ENCODE peak calls at places on chromosomes 1 and 21, in six cellular contexts. Q is DND-41, B is ovary, K is AG04450, W is neuronal stem cell, O is WERI-Rb-1. C is an unnamed sample. For H3K27me3, the result is how much of the 10 kb centered on the place peaks cover.

GRCh38 chr1:199859525-199859924 is 168.0 kb upstream of the NR5A2 start:
- DNase-seq in Q (no peak), B (no peak), K (peak), W (no peak), O (no peak), C (no peak)

GRCh38 chr1:214583113-214583512 is 19.9 kb upstream of the CENPF start:
- DNase-seq in Q (no peak), B (no peak), K (no peak), W (no peak), O (no peak), C (no peak)

GRCh38 chr21:36471254-36471723 is 8.6 kb downstream of the CLDN14 start:
- DNase-seq in Q (no peak), B (no peak), K (no peak), W (no peak), O (no peak), C (no peak)

GRCh38 chr1:167517535-167518330 is 596 bp downstream of the CD247 start:
- DNase-seq in Q (peak), B (no peak), K (no peak), W (no peak), O (no peak), C (peak)

GRCh38 chr1:101240041-101240430 is 3.2 kb downstream of the S1PR1 start:
- DNase-seq in Q (no peak), B (no peak), K (no peak), W (no peak), O (no peak), C (no peak)

GRCh38 chr21:37505963-37506362 is 139.4 kb downstream of the DYRK1A start:
- DNase-seq in Q (no peak), B (no peak), K (no peak), W (no peak), O (no peak), C (no peak)

GRCh38 chr21:38936237-38936636 is 130.5 kb downstream of the ETS2 start:
- DNase-seq in Q (no peak), B (no peak), K (no peak), W (no peak), O (no peak), C (no peak)

GRCh38 chr21:34595457-34595856 is 19.5 kb downstream of the RCAN1 start:
- DNase-seq in Q (no peak), B (no peak), K (no peak), W (no peak), O (no peak), C (no peak)

GRCh38 chr1:208174736-208175507 is 69.3 kb downstream of the PLXNA2 start:
- DNase-seq in Q (no peak), B (no peak), K (no peak), W (no peak), O (no peak), C (no peak)

GRCh38 chr1:10415211-10415930 is 14.9 kb upstream of the CENPS start:
- DNase-seq in Q (no peak), B (no peak), K (peak), W (no peak), O (no peak), C (no peak)

GRCh38 chr1:194355488-194356106 is 1169.2 kb upstream of the B3GALT2 start:
- DNase-seq in Q (no peak), B (no peak), K (no peak), W (no peak), O (no peak), C (no peak)

GRCh38 chr1:209404577-209404976 is 178.9 kb upstream of the CAMK1G start:
- DNase-seq in Q (no peak), B (no peak), K (no peak), W (no peak), O (no peak), C (no peak)

GRCh38 chr1:44672254-44672955 is 1.9 kb downstream of the TMEM53 start:
- DNase-seq in Q (no peak), B (no peak), K (no peak), W (no peak), O (no peak), C (no peak)

GRCh38 chr1:170619167-170620030 is 44.5 kb upstream of the PRRX1 start:
- DNase-seq in Q (no peak), B (no peak), K (no peak), W (no peak), O (no peak), C (no peak)

GRCh38 chr21:25080161-25080560 is 527.1 kb downstream of the MRPL39 start:
- DNase-seq in Q (no peak), B (no peak), K (no peak), W (no peak), O (no peak), C (no peak)

GRCh38 chr1:26418865-26419349 is 8.3 kb downstream of the LIN28A start:
- DNase-seq in Q (no peak), B (no peak), K (no peak), W (peak), O (no peak), C (no peak)
- H3K27me3 ChIP-seq in Q (under half), B (under half), K (under half), W (under half), O (under half), C (under half)

GRCh38 chr1:115134231-115134630 is 44.9 kb upstream of the TSPAN2 start:
- DNase-seq in Q (no peak), B (no peak), K (no peak), W (no peak), O (no peak), C (no peak)

GRCh38 chr1:115136706-115137105 is 47.4 kb upstream of the TSPAN2 start:
- DNase-seq in Q (no peak), B (no peak), K (no peak), W (no peak), O (no peak), C (no peak)

GRCh38 chr1:115134850-115135484 is 45.7 kb upstream of the TSPAN2 start:
- DNase-seq in Q (no peak), B (no peak), K (peak), W (no peak), O (no peak), C (no peak)

GRCh38 chr1:115136106-115136505 is 46.8 kb upstream of the TSPAN2 start:
- DNase-seq in Q (no peak), B (no peak), K (no peak), W (no peak), O (no peak), C (no peak)

DNA sequence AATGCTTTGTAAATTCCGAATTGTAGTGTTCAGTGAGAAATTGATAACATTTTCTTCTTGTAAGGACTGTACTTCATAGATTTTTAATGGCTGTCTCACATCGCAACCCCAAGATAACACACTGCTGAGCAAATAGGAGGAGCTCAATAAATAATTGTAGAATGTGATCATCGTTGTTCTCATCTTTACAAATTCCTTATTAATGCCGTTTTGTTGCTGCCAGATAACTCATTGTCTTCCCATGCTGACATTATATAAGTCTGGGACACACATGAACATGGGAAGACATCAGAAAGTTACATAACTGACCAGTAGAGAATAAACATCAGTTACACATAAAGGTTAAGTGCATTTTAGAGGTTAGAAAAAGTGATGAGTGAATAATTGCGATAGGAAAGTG is 46.4 kb upstream of the TSPAN2 start:
- DNase-seq in Q (no peak), B (no peak), K (no peak), W (no peak), O (no peak), C (no peak)
- H3K27ac ChIP-seq in Q (no peak), B (no peak), K (no peak), W (no peak), O (no peak), C (no peak)

GRCh38 chr21:45454924-45455315 is 50.0 kb downstream of the COL18A1 start:
- DNase-seq in Q (no peak), B (peak), K (no peak), W (no peak), O (no peak), C (no peak)

GRCh38 chr21:45455321-45456013 is 50.5 kb downstream of the COL18A1 start:
- DNase-seq in Q (no peak), B (peak), K (no peak), W (no peak), O (peak), C (no peak)

GRCh38 chr21:45456836-45457160 is 51.8 kb downstream of the COL18A1 start:
- DNase-seq in Q (no peak), B (peak), K (no peak), W (no peak), O (no peak), C (no peak)

GRCh38 chr21:45457161-45457831 is 52.3 kb downstream of the COL18A1 start:
- DNase-seq in Q (no peak), B (peak), K (no peak), W (no peak), O (no peak), C (no peak)

DNA sequence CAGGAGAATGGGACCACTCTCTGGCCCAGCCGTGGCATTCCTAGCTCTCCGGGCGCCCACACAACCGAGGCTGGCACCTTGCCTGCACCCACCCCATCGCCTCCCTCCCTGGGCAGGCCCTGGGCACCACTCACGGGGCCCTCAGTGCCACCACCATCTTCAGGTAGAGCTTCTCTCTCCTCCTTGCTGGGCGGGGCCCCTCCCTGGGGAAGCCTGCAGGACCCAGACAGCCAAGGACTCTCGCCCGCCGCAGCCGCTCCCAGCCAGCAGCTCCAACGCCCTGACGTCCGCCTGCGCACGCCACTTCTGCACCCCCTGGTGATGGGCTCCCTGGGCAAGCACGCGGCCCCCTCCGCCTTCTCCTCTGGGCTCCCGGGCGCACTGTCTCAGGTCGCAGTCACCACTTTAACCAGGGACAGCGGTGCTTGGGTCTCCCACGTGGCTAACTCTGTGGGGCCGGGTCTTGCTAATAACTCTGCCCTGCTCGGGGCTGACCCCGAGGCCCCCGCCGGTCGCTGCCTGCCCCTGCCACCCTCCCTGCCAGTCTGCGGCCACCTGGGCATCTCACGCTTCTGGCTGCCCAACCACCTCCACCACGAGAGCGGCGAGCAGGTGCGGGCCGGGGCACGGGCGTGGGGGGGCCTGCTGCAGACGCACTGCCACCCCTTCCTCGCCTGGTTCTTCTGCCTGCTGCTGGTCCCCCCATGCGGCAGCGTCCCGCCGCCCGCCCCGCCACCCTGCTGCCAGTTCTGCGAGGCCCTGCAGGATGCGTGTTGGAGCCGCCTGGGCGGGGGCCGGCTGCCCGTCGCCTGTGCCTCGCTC is 51.3 kb downstream of the COL18A1 start:
- DNase-seq in Q (no peak), B (peak), K (no peak), W (no peak), O (no peak), C (no peak)
- H3K27me3 ChIP-seq in Q (under half), B (under half), K (under half), W (under half), O (under half), C (under half)

DNA sequence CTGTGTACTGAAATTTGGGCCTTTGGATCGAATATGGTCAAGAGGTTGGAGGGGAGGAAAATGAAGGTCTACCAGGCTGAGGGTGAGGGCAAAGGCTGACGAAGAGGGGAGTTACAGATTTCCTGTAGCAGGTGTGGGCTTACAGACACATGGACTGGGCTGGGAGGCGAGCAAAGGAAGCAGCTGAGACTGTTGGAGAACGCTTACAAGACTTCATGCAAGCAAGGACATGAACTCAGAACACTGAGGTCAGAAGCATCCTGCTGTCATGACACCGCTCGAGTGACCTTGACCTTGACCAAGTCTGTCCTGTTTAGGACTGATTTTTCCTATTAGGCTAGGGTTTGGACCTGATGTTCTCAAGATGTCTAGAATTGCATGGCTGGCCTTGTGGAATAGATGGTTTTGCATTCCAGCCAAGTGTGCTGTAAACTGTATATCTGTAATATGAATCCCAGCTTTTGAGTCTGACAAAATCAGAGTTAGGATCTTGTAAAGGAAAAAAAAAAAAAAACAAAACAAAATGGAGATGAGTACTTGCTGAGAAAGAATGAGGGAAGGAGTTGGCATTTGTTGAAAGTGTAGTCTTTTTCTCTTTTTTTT is 5.7 kb downstream of the ELF3 start:
- DNase-seq in Q (no peak), B (peak), K (peak), W (no peak), O (no peak), C (no peak)
- H3K27ac ChIP-seq in Q (no peak), B (no peak), K (no peak), W (no peak), O (no peak), C (no peak)

DNA sequence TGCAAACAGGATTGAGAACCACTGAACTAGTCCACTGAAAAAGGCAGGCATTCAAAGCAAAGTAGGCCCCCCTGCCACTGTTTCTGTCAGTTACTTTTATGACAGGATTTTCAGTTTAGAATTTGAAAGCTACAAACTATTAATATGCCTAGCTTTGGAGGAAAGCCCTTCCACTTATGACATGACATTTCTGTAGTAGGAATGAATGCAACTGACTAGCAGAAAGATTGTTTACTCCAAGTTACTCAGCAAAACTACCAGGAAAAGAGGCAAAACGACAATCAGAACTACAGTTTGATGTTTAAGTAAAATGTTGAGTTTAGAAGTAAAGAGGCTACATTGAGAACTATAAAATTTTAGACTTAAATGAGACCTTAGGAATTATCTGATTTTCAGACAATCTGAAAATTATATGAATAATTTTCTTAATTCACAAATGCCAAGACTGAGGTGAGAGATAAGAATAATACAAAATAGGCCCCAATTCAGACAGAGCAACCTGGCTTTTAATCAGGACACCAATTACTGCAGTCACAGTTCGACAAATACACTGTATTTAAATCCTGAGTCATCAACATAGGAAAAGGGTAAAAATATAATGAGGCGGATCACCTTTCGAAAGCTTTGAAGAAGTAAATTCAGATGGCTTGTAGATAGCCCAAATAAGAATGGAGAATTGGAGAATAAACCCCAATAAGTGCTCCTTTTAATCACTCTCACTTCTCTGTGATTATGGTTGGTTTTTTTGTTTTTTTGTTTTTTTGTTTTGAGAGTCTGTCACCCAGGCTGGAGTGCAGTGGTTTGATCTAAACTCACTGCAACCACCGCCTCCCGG is 2.2 kb downstream of the PRKAB2 start:
- DNase-seq in Q (no peak), B (no peak), K (no peak), W (no peak), O (no peak), C (no peak)
- H3K27me3 ChIP-seq in Q (under half), B (under half), K (under half), W (under half), O (under half), C (under half)